ENCODE peak calls at places on chromosome 22, in six cellular contexts. L, Z, B, E, X and V are unnamed samples. For H3K4me1, the result is how much of the 10 kb centered on the place peaks cover.

GRCh38 chr22:50542416-50542927 is 3.2 kb upstream of the KLHDC7B start:
- DNase-seq in B (no peak), X (no peak), L (no peak), E (no peak), Z (no peak), V (no peak)

GRCh38 chr22:38069372-38070249 is 12.4 kb downstream of the PICK1 start:
- DNase-seq in L (peak), E (peak), B (no peak), X (peak), Z (peak), V (peak)

GRCh38 chr22:17739196-17739975 is 34.9 kb downstream of the BID start:
- DNase-seq in X (no peak), Z (no peak), L (no peak), E (no peak), B (no peak), V (no peak)

GRCh38 chr22:39470462-39471335 is 13.9 kb downstream of the MGAT3 start:
- DNase-seq in L (no peak), Z (no peak), B (no peak), X (no peak), E (no peak), V (no peak)

GRCh38 chr22:31623634-31624312 is 38.2 kb downstream of the PISD start:
- DNase-seq in L (no peak), Z (no peak), B (no peak), E (no peak), X (no peak), V (no peak)

GRCh38 chr22:35044607-35045390 is 21.2 kb upstream of the ISX start:
- DNase-seq in X (no peak), B (no peak), E (no peak), L (no peak), Z (no peak), V (no peak)

GRCh38 chr22:49413551-49413950 is 414.1 kb downstream of the BRD1 start:
- DNase-seq in B (no peak), L (no peak), Z (no peak), X (no peak), E (no peak), V (no peak)

GRCh38 chr22:40394607-40395006 is 24.2 kb downstream of the SGSM3 start:
- DNase-seq in B (no peak), X (no peak), E (no peak), L (no peak), Z (no peak), V (no peak)

GRCh38 chr22:32083814-32084213 is 40.8 kb downstream of the SLC5A1 start:
- DNase-seq in Z (no peak), E (no peak), X (no peak), L (no peak), B (no peak), V (no peak)

GRCh38 chr22:28411125-28411524 is 268.5 kb downstream of the TTC28 start:
- DNase-seq in X (no peak), L (no peak), B (no peak), Z (no peak), E (no peak), V (no peak)

GRCh38 chr22:46693634-46694422 is 44.2 kb downstream of the CERK start:
- DNase-seq in Z (no peak), E (peak), B (no peak), X (no peak), L (no peak), V (no peak)

GRCh38 chr22:34886391-34886790 is 179.6 kb upstream of the ISX start:
- DNase-seq in L (no peak), Z (no peak), E (no peak), B (no peak), X (no peak), V (no peak)

DNA sequence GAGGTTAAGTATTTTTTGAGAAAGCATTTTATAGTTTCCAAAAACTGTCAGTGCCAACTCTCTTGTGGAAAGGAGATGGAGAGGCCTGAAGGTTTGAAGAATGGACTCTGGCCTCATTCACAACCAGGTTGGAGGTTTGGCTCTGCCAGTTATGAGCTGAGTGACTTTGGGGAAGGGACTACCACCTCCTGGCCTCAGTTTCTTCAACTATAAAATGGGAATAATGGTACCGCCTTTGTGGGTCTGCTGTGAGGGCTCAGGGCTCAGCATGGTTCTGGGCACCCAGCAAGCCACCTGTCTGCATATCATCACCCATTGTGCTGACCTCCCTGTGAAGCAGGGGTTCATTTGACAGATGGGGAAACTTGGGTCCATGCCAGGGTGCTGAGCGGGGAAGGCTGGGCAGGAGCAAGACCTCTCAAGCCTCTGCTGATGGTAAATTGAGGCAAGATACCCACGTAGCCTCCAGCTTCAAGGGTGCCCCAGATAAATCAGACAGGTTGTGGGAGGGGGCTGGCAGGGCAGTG is 3.5 kb upstream of the LIF start:
- DNase-seq in Z (no peak), L (no peak), B (no peak), E (no peak), X (no peak), V (no peak)
- H3K4me1 ChIP-seq in Z (under half), L (half or more), B (under half), E (under half), X (under half), V (under half)

GRCh38 chr22:25403284-25403606 is 161.2 kb upstream of the GRK3 start:
- DNase-seq in L (peak), B (no peak), E (no peak), X (no peak), Z (no peak), V (no peak)

GRCh38 chr22:25404556-25404922 is 159.9 kb upstream of the GRK3 start:
- DNase-seq in L (no peak), E (no peak), Z (no peak), X (peak), B (no peak), V (no peak)

GRCh38 chr22:25404923-25405853 is 159.3 kb upstream of the GRK3 start:
- DNase-seq in L (peak), E (peak), Z (peak), X (peak), B (peak), V (peak)

GRCh38 chr22:25402501-25403283 is 161.8 kb upstream of the GRK3 start:
- DNase-seq in E (no peak), Z (peak), L (peak), X (no peak), B (no peak), V (no peak)

GRCh38 chr22:25403752-25404471 is 160.6 kb upstream of the GRK3 start:
- DNase-seq in Z (peak), L (peak), B (no peak), E (no peak), X (no peak), V (no peak)
- H3K4me3 ChIP-seq in Z (peak), L (peak), B (peak), E (peak), X (peak), V (peak)

DNA sequence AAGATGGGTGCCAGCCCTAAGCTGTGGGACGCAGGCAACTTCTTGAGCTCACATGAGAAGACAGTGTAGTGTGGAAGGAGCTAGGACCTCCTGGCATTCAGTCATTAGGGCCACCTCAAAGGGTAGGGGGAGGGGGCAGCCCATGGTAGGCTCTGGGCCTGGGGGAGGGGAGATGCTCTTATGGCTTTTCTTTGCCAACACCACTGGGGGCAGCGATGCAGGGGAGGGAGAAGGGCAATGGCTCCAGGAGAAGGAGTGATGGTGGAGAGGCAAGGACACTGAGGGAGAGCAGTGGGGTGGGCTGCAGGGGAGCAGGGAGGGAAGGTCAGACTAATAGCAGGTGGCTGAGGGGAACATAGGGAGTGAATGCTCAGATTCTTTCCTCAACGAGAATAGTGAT is 63.3 kb upstream of the SUSD2 start:
- DNase-seq in Z (no peak), X (no peak), L (no peak), E (no peak), B (no peak), V (no peak)
- TF ChIP-seq CTCF in Z (no peak), X (no peak), L (no peak), E (peak), B (no peak), V (no peak)

DNA sequence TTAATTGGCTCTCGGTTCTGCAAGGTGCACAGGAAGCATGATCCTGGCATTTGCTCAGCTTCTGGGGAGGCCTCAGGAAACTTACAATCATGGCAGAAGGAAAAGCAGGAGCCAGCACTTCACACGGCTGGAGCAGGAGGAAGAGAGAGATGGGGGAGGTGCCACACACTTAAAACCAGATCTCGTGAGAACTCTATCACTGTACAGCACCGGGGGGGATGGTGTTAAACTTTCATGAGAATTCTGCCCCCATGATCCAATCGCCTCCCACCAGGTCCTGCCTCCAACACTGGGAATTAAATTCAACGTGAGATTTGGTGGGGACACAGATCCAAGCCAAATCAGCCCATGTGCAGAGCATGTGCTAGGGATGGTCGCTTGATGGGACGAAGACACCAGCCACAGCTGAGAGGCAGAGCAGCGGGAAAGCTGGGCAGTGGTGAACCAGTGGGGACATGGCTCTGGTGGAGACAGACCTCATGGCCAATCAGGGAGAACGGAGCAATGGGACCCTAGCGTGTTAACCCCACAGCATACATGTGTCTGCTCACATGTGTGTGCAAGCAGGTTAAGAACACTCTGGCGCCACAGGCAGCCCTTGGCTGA is 6.2 kb downstream of the TANGO2 start:
- DNase-seq in E (no peak), X (no peak), Z (no peak), B (no peak), L (no peak), V (no peak)
- H3K4me1 ChIP-seq in E (under half), X (under half), Z (under half), B (under half), L (under half), V (under half)

GRCh38 chr22:26662160-26662559 is 4.8 kb downstream of the MIAT start:
- DNase-seq in E (no peak), B (no peak), X (no peak), Z (no peak), L (no peak), V (no peak)

GRCh38 chr22:26666035-26666338 is 8.6 kb downstream of the MIAT start:
- DNase-seq in L (peak), E (no peak), X (no peak), B (no peak), Z (no peak), V (no peak)

GRCh38 chr22:26667140-26667539 is 9.8 kb downstream of the MIAT start:
- DNase-seq in X (no peak), L (no peak), E (no peak), B (no peak), Z (no peak), V (no peak)

GRCh38 chr22:26660961-26661578 is 3.7 kb downstream of the MIAT start:
- DNase-seq in E (peak), X (no peak), B (no peak), Z (no peak), L (no peak), V (no peak)

GRCh38 chr22:26663374-26663923 is 6.1 kb downstream of the MIAT start:
- DNase-seq in B (no peak), Z (no peak), E (peak), L (no peak), X (no peak), V (no peak)
- H3K4me3 ChIP-seq in B (no peak), Z (no peak), E (peak), L (no peak), X (no peak), V (no peak)

GRCh38 chr22:45317551-45318167 is 7.9 kb downstream of the FAM118A start:
- DNase-seq in B (peak), Z (peak), E (no peak), X (peak), L (peak), V (no peak)
- TF ChIP-seq CTCF in B (peak), Z (peak), E (no peak), X (peak), L (peak), V (peak)

GRCh38 chr22:41857860-41858199 is 24.9 kb downstream of the SREBF2 start:
- DNase-seq in B (no peak), Z (no peak), E (no peak), L (no peak), X (no peak), V (no peak)
- H3K4me1 ChIP-seq in B (half or more), Z (under half), E (half or more), L (under half), X (under half), V (under half)